ENCODE peak calls at places on chromosomes 6 and 20, in ten cellular contexts. I, K, F, W, T, J, D, S, U and Y are unnamed samples.

GRCh38 chr6:165910184-165910583 is 247.1 kb upstream of the PDE10A start:
- DNase-seq in I (no peak), K (no peak), F (no peak), W (no peak), T (no peak), J (peak), D (no peak), S (no peak), U (no peak), Y (no peak)

GRCh38 chr6:73747293-73747692 is 51.3 kb downstream of the CD109 start:
- DNase-seq in I (no peak), K (no peak), F (no peak), W (no peak), T (no peak), J (peak), D (no peak), S (no peak), U (no peak), Y (no peak)

GRCh38 chr6:73790572-73790971 is 94.6 kb downstream of the CD109 start:
- DNase-seq in I (no peak), K (no peak), F (no peak), W (no peak), T (no peak), J (no peak), D (no peak), S (no peak), U (no peak), Y (no peak)

GRCh38 chr6:79010422-79010821 is 67.6 kb downstream of the PHIP start:
- DNase-seq in I (no peak), K (no peak), F (no peak), W (no peak), T (no peak), J (no peak), D (no peak), S (no peak), U (no peak), Y (no peak)

GRCh38 chr20:63273635-63274380 is 1.2 kb downstream of the ARFGAP1 start:
- DNase-seq in I (peak), K (no peak), F (no peak), W (peak), T (peak), J (peak), D (peak), S (no peak), U (no peak), Y (peak)

GRCh38 chr6:33745558-33745957 is 1.1 kb downstream of the IP6K3 start:
- DNase-seq in I (peak), K (no peak), F (peak), W (peak), T (no peak), J (peak), D (no peak), S (no peak), U (no peak), Y (no peak)

GRCh38 chr6:156427345-156427744 is 349.8 kb upstream of the ARID1B start:
- DNase-seq in I (peak), K (no peak), F (peak), W (peak), T (peak), J (peak), D (peak), S (peak), U (no peak), Y (peak)

GRCh38 chr20:24787071-24787470 is 162.0 kb upstream of the CST7 start:
- DNase-seq in I (no peak), K (no peak), F (no peak), W (no peak), T (no peak), J (no peak), D (no peak), S (no peak), U (no peak), Y (no peak)

GRCh38 chr6:100891079-100891478 is 9.9 kb upstream of the ASCC3 start:
- DNase-seq in I (no peak), K (no peak), F (no peak), W (no peak), T (no peak), J (no peak), D (no peak), S (no peak), U (no peak), Y (no peak)

GRCh38 chr6:2185056-2185455 is 60.3 kb downstream of the GMDS start:
- DNase-seq in I (no peak), K (no peak), F (no peak), W (no peak), T (no peak), J (no peak), D (no peak), S (no peak), U (no peak), Y (no peak)

GRCh38 chr20:48875233-48875913 is 46.1 kb upstream of the ARFGEF2 start:
- DNase-seq in I (no peak), K (no peak), F (no peak), W (no peak), T (no peak), J (no peak), D (no peak), S (no peak), U (no peak), Y (no peak)

GRCh38 chr6:26027491-26028211 is 59.6 kb upstream of the HFE start:
- DNase-seq in I (no peak), K (no peak), F (no peak), W (no peak), T (no peak), J (no peak), D (no peak), S (no peak), U (no peak), Y (no peak)

GRCh38 chr6:140062042-140063041 is 687.9 kb upstream of the CITED2 start:
- DNase-seq in I (peak), K (no peak), F (peak), W (peak), T (peak), J (peak), D (peak), S (peak), U (no peak), Y (peak)

GRCh38 chr6:125151715-125152114 is 1.9 kb upstream of the TPD52L1 start:
- DNase-seq in I (no peak), K (no peak), F (no peak), W (no peak), T (no peak), J (no peak), D (no peak), S (no peak), U (no peak), Y (no peak)

GRCh38 chr6:151784441-151785214 is 22.9 kb upstream of the ESR1 start:
- DNase-seq in I (no peak), K (no peak), F (no peak), W (no peak), T (no peak), J (peak), D (peak), S (no peak), U (no peak), Y (peak)

GRCh38 chr20:17688965-17689364 is 6.9 kb upstream of the RRBP1 start:
- DNase-seq in I (no peak), K (no peak), F (no peak), W (no peak), T (no peak), J (no peak), D (no peak), S (no peak), U (no peak), Y (no peak)

GRCh38 chr6:168332020-168332419 is 12.4 kb upstream of the DACT2 start:
- DNase-seq in I (no peak), K (no peak), F (no peak), W (no peak), T (no peak), J (no peak), D (no peak), S (no peak), U (no peak), Y (no peak)

GRCh38 chr20:11118802-11119380 is 445.1 kb upstream of the JAG1 start:
- DNase-seq in I (no peak), K (no peak), F (no peak), W (no peak), T (peak), J (no peak), D (no peak), S (no peak), U (no peak), Y (peak)

GRCh38 chr6:87122477-87122876 is 27.6 kb upstream of the CGA start:
- DNase-seq in I (no peak), K (no peak), F (no peak), W (no peak), T (no peak), J (no peak), D (no peak), S (no peak), U (no peak), Y (no peak)

GRCh38 chr20:16368645-16369292 is 204.5 kb downstream of the KIF16B start:
- DNase-seq in I (peak), K (no peak), F (no peak), W (peak), T (no peak), J (peak), D (peak), S (no peak), U (no peak), Y (peak)

GRCh38 chr6:112372213-112372806 is 25.2 kb downstream of the RFPL4B start:
- DNase-seq in I (peak), K (no peak), F (no peak), W (no peak), T (peak), J (peak), D (peak), S (no peak), U (no peak), Y (peak)

GRCh38 chr6:126625019-126625418 is 285.1 kb downstream of the CENPW start:
- DNase-seq in I (peak), K (no peak), F (no peak), W (peak), T (peak), J (peak), D (peak), S (no peak), U (no peak), Y (peak)

GRCh38 chr6:2522521-2522920 is 228.2 kb downstream of the MYLK4 start:
- DNase-seq in I (peak), K (no peak), F (no peak), W (no peak), T (no peak), J (peak), D (peak), S (no peak), U (no peak), Y (no peak)

GRCh38 chr6:142984386-142984785 is 39.4 kb upstream of the HIVEP2 start:
- DNase-seq in I (no peak), K (no peak), F (no peak), W (no peak), T (no peak), J (no peak), D (peak), S (no peak), U (no peak), Y (peak)

GRCh38 chr20:53427951-53428350 is 165.7 kb downstream of the ZNF217 start:
- DNase-seq in I (no peak), K (no peak), F (no peak), W (no peak), T (no peak), J (no peak), D (no peak), S (no peak), U (no peak), Y (no peak)

GRCh38 chr6:3294921-3295871 is 36.4 kb downstream of the PSMG4 start:
- DNase-seq in I (no peak), K (no peak), F (no peak), W (peak), T (no peak), J (no peak), D (no peak), S (peak), U (peak), Y (no peak)

GRCh38 chr6:38209291-38209865 is 389.9 kb downstream of the ZFAND3 start:
- DNase-seq in I (peak), K (no peak), F (no peak), W (no peak), T (peak), J (peak), D (no peak), S (no peak), U (no peak), Y (peak)

GRCh38 chr6:16136086-16136485 is 7.2 kb downstream of the MYLIP start:
- DNase-seq in I (no peak), K (no peak), F (no peak), W (no peak), T (no peak), J (no peak), D (no peak), S (no peak), U (no peak), Y (no peak)

GRCh38 chr6:43267619-43268347 is 24.5 kb downstream of the TTBK1 start:
- DNase-seq in I (no peak), K (no peak), F (peak), W (peak), T (no peak), J (no peak), D (no peak), S (no peak), U (peak), Y (no peak)

GRCh38 chr6:99013145-99013544 is 65.4 kb upstream of the FBXL4 start:
- DNase-seq in I (peak), K (no peak), F (no peak), W (peak), T (peak), J (peak), D (peak), S (no peak), U (no peak), Y (peak)

GRCh38 chr6:99743647-99744046 is 137.0 kb downstream of the PRDM13 start:
- DNase-seq in I (no peak), K (no peak), F (no peak), W (no peak), T (no peak), J (no peak), D (no peak), S (no peak), U (no peak), Y (no peak)

GRCh38 chr6:38164671-38165108 is 345.2 kb downstream of the ZFAND3 start:
- DNase-seq in I (no peak), K (no peak), F (no peak), W (no peak), T (no peak), J (no peak), D (no peak), S (no peak), U (no peak), Y (no peak)

GRCh38 chr6:30686908-30687658 is 638 bp upstream of the PPP1R18 start:
- DNase-seq in I (peak), K (no peak), F (peak), W (peak), T (peak), J (peak), D (peak), S (peak), U (peak), Y (peak)

GRCh38 chr6:128138694-128139093 is 237.8 kb upstream of the THEMIS start:
- DNase-seq in I (no peak), K (no peak), F (no peak), W (no peak), T (no peak), J (no peak), D (no peak), S (no peak), U (no peak), Y (no peak)

GRCh38 chr6:34457747-34458462 is 8.0 kb upstream of the PACSIN1 start:
- DNase-seq in I (no peak), K (no peak), F (no peak), W (no peak), T (no peak), J (no peak), D (no peak), S (no peak), U (no peak), Y (no peak)

GRCh38 chr6:143337201-143337949 is 113.1 kb downstream of the ADAT2 start:
- DNase-seq in I (no peak), K (no peak), F (peak), W (peak), T (no peak), J (peak), D (no peak), S (peak), U (no peak), Y (no peak)

GRCh38 chr6:118659513-118660217 is 8.3 kb upstream of the CEP85L start:
- DNase-seq in I (no peak), K (no peak), F (peak), W (peak), T (no peak), J (peak), D (peak), S (no peak), U (no peak), Y (no peak)

GRCh38 chr6:105087571-105088211 is 92.1 kb downstream of the POPDC3 start:
- DNase-seq in I (peak), K (no peak), F (peak), W (peak), T (peak), J (peak), D (peak), S (no peak), U (no peak), Y (peak)

GRCh38 chr20:46709055-46709458 is 392 bp upstream of the SLC2A10 start:
- DNase-seq in I (no peak), K (no peak), F (peak), W (peak), T (no peak), J (no peak), D (no peak), S (no peak), U (no peak), Y (no peak)
- H3K4me3 ChIP-seq in I (peak), K (no peak), F (peak), W (peak), T (peak), J (peak), D (peak), S (peak), U (peak), Y (peak)

GRCh38 chr6:157982580-157983438 is 1.1 kb downstream of the SYNJ2 start:
- DNase-seq in I (peak), K (no peak), F (peak), W (no peak), T (no peak), J (peak), D (peak), S (peak), U (no peak), Y (peak)
- TF ChIP-seq CTCF in I (peak), K (no peak), F (peak), W (peak), T (peak), J (peak), D (peak), S (peak), U (no peak), Y (peak)

GRCh38 chr20:59165389-59165785 is 1.8 kb downstream of the ZNF831 start:
- DNase-seq in I (no peak), K (no peak), F (peak), W (peak), T (no peak), J (no peak), D (no peak), S (no peak), U (no peak), Y (no peak)
- H3K4me3 ChIP-seq in I (no peak), K (peak), F (no peak), W (no peak), T (no peak), J (no peak), D (no peak), S (no peak), U (no peak), Y (no peak)

DNA sequence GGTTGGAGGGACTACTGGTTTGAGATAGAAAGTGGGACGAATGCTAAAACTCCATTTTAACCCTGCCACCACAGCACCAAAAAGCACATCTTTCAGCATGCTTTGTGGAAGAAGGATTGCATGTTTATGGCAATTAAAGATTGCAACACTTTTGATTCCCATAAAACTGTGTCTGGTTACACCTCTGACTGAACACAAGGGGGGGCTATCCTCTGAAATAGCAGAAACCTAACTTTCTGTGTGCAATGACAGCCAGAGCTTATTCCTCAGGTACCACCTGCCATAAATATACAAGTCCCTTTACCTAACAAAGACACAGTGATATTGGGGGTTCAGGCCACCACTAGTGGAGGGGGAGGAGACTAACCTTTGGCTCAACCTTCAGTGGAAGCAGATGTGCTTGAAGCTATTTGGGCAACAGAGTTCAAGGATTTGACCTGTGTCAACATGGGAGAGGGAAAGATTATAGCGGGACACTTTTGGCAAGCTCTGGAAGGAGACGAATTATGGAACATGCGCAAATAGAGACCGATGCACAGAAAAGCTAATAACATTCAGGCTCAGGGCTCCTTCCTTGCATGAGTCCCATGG is 9.6 kb upstream of the PLG start:
- DNase-seq in I (no peak), K (no peak), F (no peak), W (peak), T (no peak), J (no peak), D (no peak), S (no peak), U (no peak), Y (no peak)
- TF ChIP-seq CTCF in I (no peak), K (no peak), F (no peak), W (peak), T (no peak), J (no peak), D (no peak), S (no peak), U (peak), Y (no peak)

GRCh38 chr6:88780714-88781389 is 182.6 kb downstream of the RNGTT start:
- DNase-seq in I (peak), K (peak), F (peak), W (peak), T (peak), J (peak), D (peak), S (peak), U (no peak), Y (peak)
- H3K4me3 ChIP-seq in I (no peak), K (no peak), F (no peak), W (no peak), T (no peak), J (no peak), D (no peak), S (no peak), U (no peak), Y (no peak)

DNA sequence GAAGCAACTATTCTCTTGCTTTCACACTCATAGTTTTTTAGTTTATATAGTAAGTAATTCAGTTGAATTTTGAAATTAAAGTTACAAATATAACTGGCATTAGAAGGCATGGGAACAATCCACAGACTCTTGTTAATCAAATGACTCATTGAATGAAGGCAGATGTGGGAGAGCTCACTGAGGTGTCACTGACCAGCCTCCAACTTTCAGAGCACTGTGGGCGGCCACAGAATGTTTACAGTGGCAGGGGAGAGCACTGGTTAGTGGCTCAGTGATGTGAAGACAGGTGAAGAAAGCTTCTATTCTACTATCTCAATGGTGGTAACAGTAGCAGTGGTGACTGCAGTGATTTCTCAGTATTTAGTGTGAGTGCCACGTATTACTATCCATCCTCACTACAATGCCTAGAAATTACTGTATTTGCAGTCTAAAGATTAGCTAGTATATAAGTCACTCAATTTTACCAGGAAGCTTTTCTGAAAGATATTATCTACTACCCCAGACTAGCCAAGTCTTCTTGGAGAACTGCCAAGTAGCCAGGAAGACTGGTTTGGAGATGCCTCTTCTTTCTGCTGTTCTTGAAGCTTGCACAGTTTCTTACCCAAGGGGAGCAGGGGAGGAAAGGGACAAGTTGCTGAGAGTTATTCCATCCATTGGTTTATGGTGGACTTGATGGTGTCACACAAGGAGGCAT is 231.4 kb downstream of the ANKRD60 start:
- DNase-seq in I (peak), K (no peak), F (no peak), W (no peak), T (no peak), J (peak), D (peak), S (no peak), U (no peak), Y (peak)
- TF ChIP-seq CTCF in I (no peak), K (no peak), F (no peak), W (no peak), T (no peak), J (no peak), D (no peak), S (no peak), U (no peak), Y (no peak)

GRCh38 chr6:90611996-90612690 is 25.3 kb upstream of the MAP3K7 start:
- DNase-seq in I (no peak), K (no peak), F (no peak), W (no peak), T (no peak), J (no peak), D (no peak), S (no peak), U (no peak), Y (no peak)
- H3K4me3 ChIP-seq in I (no peak), K (no peak), F (no peak), W (no peak), T (no peak), J (no peak), D (no peak), S (no peak), U (no peak), Y (no peak)